ENCODE peak calls at places on chromosome 3, in ten cellular contexts. L is lower leg skin, S is A549, V is cardiac fibroblast, A is astrocyte of the spinal cord, M is tibial artery, O is heart right ventricle, K is AG04450, N is nephron progenitor cell, Q is PC-3. C is an unnamed sample.

GRCh38 chr3:150623945-150624344 is 20.8 kb downstream of the SELENOT start:
- DNase-seq in K (no peak), O (no peak), M (no peak), L (no peak), V (no peak), Q (peak), A (peak), S (no peak), N (no peak), C (no peak)

GRCh38 chr3:8474991-8475390 is 26.6 kb upstream of the LMCD1 start:
- DNase-seq in L (no peak), V (no peak), M (no peak), Q (no peak), K (no peak), O (no peak), S (no peak), A (no peak), N (no peak), C (no peak)

GRCh38 chr3:104805042-104805441 is 561.7 kb upstream of the ALCAM start:
- DNase-seq in M (no peak), K (no peak), V (no peak), N (no peak), A (no peak), S (no peak), L (no peak), O (no peak), Q (no peak), C (no peak)

GRCh38 chr3:50237133-50237651 is 1.2 kb downstream of the GNAI2 start:
- DNase-seq in A (no peak), N (peak), V (peak), S (no peak), O (no peak), L (no peak), K (no peak), Q (peak), M (peak), C (no peak)

GRCh38 chr3:12229896-12230295 is 59.0 kb upstream of the PPARG start:
- DNase-seq in K (no peak), V (no peak), A (peak), O (no peak), N (no peak), M (no peak), Q (peak), L (no peak), S (no peak), C (no peak)

GRCh38 chr3:4993276-4994143 is 14.3 kb downstream of the BHLHE40 start:
- DNase-seq in O (no peak), N (no peak), A (no peak), M (no peak), S (no peak), L (no peak), Q (no peak), V (no peak), K (no peak), C (no peak)

GRCh38 chr3:69118555-69118954 is 3.8 kb downstream of the LMOD3 start:
- DNase-seq in O (no peak), V (no peak), S (no peak), L (no peak), Q (no peak), M (no peak), N (no peak), A (no peak), K (no peak), C (no peak)

GRCh38 chr3:106290304-106290997 is 421.6 kb upstream of the CBLB start:
- DNase-seq in A (no peak), M (no peak), Q (no peak), V (no peak), O (no peak), L (no peak), K (no peak), N (no peak), S (no peak), C (no peak)

GRCh38 chr3:23916152-23916885 is 471 bp downstream of the NKIRAS1 start:
- DNase-seq in N (no peak), A (no peak), V (no peak), O (no peak), S (no peak), Q (no peak), M (no peak), L (no peak), K (no peak), C (no peak)

GRCh38 chr3:10353160-10353559 is 32.2 kb upstream of the SEC13 start:
- DNase-seq in N (no peak), O (no peak), A (peak), Q (no peak), S (no peak), L (no peak), K (no peak), V (no peak), M (no peak), C (no peak)
- TF ChIP-seq CTCF in N (no peak), O (no peak), A (peak), Q (no peak), S (no peak), L (no peak), K (no peak), V (no peak), M (no peak), C (no peak)

GRCh38 chr3:124372784-124373183 is 357.5 kb upstream of the UMPS start:
- DNase-seq in L (no peak), S (no peak), K (no peak), V (no peak), M (no peak), A (no peak), N (no peak), O (no peak), Q (no peak), C (no peak)

GRCh38 chr3:124374583-124374982 is 355.7 kb upstream of the UMPS start:
- DNase-seq in Q (no peak), A (no peak), V (no peak), L (no peak), M (no peak), S (no peak), O (no peak), K (no peak), N (no peak), C (no peak)

DNA sequence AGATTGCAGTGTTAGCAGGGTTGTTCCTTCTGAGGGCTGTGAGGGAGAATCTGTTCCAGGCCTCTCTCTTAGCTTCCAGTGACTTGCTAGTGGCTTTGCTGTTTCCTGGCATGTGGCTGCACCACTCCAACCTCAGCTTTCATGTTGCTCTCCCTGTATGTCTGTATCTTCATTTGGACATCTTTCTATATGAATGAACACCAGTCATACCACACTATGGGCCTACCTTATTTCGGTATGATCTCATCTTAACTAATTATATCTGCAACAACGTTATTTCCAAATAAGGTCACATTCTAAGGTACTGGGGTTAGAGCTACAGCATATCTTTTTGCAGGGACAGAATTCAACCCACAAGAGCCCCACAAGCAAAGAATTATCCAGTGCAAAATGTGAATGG is 356.7 kb upstream of the UMPS start:
- DNase-seq in S (no peak), O (no peak), K (no peak), Q (no peak), L (no peak), M (no peak), N (no peak), V (no peak), A (no peak), C (no peak)
- TF ChIP-seq CTCF in S (no peak), O (no peak), K (no peak), Q (no peak), L (no peak), M (no peak), N (no peak), V (no peak), A (no peak), C (no peak)

DNA sequence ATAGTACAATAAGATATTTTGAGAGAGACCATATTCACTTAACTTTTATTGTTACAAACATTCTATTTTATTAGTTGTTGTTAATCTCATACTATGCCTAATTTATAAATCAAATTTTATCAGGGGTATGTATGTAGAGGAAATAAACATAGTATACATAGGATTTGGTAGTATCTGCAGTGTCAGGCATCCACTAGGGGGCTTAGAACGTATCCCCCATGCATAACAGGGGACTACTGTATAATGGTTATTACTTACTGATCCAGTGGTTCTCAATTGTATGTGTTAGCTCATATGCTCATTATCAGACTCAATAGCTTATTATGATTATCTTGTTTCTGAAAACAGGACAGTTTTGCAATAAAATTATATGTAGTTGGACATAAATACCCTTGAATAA is 27.6 kb downstream of the CMC1 start:
- DNase-seq in O (no peak), N (no peak), M (no peak), A (no peak), L (no peak), Q (no peak), S (peak), V (no peak), K (no peak), C (no peak)
- TF ChIP-seq CTCF in O (no peak), N (no peak), M (no peak), A (peak), L (no peak), Q (peak), S (no peak), V (peak), K (peak), C (no peak)

DNA sequence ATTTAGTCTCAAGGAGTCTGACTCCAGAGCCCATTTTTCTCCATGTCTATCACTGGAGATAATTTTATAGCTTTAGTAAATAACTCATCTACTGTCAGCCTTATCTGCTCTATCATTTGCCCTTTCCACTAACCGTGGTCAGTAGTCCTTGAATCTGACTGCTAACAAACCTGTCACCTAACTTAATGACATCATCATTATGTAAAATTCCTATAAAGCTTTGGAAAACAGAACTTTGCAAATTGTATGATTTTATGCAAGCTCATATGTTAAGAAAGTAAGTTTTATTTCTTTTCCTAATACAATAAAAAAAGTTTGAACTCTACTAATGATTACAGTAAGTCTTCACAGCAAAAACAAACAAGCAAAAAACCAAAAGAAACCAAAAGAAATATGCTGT is 293.9 kb downstream of the CADM2 start:
- DNase-seq in K (no peak), N (no peak), Q (no peak), O (no peak), L (no peak), S (no peak), A (no peak), M (no peak), V (no peak), C (no peak)
- TF ChIP-seq CTCF in K (no peak), N (no peak), Q (no peak), O (no peak), L (no peak), S (no peak), A (no peak), M (no peak), V (no peak), C (no peak)

DNA sequence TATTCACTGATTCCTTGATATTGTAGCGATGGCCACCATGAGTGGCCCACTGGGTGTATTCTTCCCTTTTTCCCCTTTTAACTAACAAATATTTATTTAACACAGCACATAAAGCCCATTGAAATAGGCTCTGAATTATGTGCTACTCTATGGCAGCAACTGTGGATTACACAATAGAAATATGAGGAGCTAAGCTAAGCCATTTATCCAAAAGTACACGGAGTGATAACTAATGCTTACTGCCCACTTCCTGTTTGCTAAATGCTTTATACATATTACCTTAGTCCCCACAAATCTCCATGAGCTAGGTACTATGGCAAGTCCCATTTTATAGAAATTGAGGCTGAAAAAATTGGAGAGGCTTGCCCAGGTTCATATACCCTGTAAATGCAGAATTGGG is 17.9 kb downstream of the ILDR1 start:
- DNase-seq in O (no peak), M (no peak), L (no peak), K (no peak), V (peak), N (no peak), Q (peak), S (no peak), A (no peak), C (no peak)
- TF ChIP-seq CTCF in O (no peak), M (no peak), L (no peak), K (no peak), V (no peak), N (no peak), Q (no peak), S (no peak), A (no peak), C (no peak)

DNA sequence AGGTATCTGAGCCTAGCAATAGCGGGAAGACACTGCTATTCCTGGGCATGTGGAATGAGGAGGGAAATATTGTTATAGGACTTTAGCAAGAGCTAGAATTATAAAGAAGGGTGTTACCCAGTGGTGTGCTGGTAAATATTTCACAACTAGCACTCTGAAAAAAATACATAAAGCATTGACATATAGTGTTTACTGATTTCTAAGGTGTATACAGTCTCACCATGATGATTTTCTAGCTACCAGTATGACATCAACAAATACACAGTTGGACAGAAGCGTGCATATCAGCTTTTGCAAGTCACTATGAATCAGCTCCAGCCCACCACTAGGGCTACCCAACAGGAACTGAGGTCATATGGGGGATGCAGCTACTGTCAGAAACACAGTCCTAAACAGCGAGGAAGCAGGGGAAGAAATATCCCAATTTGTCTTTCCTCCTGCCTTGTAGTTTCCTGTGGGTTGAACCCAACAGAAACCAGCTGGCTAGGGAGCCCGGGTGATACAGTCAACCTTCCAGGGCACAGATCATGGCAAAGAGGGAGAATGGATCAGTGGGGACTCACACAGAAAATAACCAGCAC is 39.6 kb downstream of the HGD start:
- DNase-seq in L (no peak), K (peak), S (peak), Q (no peak), A (peak), M (no peak), V (peak), N (no peak), O (no peak), C (no peak)
- TF ChIP-seq CTCF in L (no peak), K (peak), S (no peak), Q (no peak), A (no peak), M (no peak), V (peak), N (no peak), O (no peak), C (no peak)